ENCODE peak calls at places on chromosomes 2 and 18, in nine cellular contexts. U is MM.1S, R is SJSA1, X is psoas muscle, O is ovary, T is GM12878, P is fibroblast of lung, Q is body of pancreas, A is GM23338. J is an unnamed sample.

GRCh38 chr2:192783643-192784042 is 588.9 kb upstream of the TMEFF2 start:
- DNase-seq in R (no peak), A (no peak), P (no peak), Q (no peak), T (no peak), O (no peak), U (no peak), X (no peak), J (no peak)

GRCh38 chr2:174117951-174118930 is 130.1 kb downstream of the OLA1 start:
- DNase-seq in T (no peak), Q (no peak), X (no peak), R (peak; percentile 66), P (peak; percentile 86), O (no peak), U (no peak), A (peak; percentile 53), J (no peak)

GRCh38 chr2:106038598-106039375 is 155.3 kb downstream of the UXS1 start:
- DNase-seq in T (no peak), U (no peak), P (no peak), R (no peak), A (no peak), Q (no peak), X (no peak), O (no peak), J (no peak)

GRCh38 chr2:63044360-63045327 is 6.0 kb upstream of the OTX1 start:
- DNase-seq in O (no peak), P (no peak), U (no peak), R (no peak), T (no peak), X (no peak), Q (no peak), A (peak; percentile 93), J (no peak)

GRCh38 chr18:44411971-44412370 is 268.7 kb upstream of the SETBP1 start:
- DNase-seq in P (no peak), O (no peak), Q (no peak), R (no peak), U (no peak), T (no peak), X (no peak), A (no peak), J (no peak)

GRCh38 chr18:26429535-26429934 is 118.8 kb downstream of the KCTD1 start:
- DNase-seq in A (peak; percentile 37), T (no peak), O (no peak), R (no peak), U (no peak), X (no peak), Q (no peak), P (peak; percentile 85), J (no peak)

GRCh38 chr2:16613475-16613874 is 52.2 kb downstream of the CYRIA start:
- DNase-seq in R (no peak), P (peak; percentile 15), X (no peak), U (peak; percentile 46), O (no peak), A (peak; percentile 56), T (no peak), Q (no peak), J (no peak)

GRCh38 chr2:128370468-128371247 is 52.0 kb upstream of the HS6ST1 start:
- DNase-seq in T (no peak), A (no peak), O (no peak), X (peak; percentile 26), U (no peak), R (peak; percentile 46), Q (no peak), P (peak; percentile 57), J (peak; percentile 36)

GRCh38 chr18:77127769-77128671 is 4.6 kb downstream of the MBP start:
- DNase-seq in R (no peak), P (peak; percentile 96), A (no peak), U (no peak), O (peak; percentile 62), X (peak; percentile 66), T (peak; percentile 95), Q (peak; percentile 72), J (peak; percentile 65)

GRCh38 chr2:1846046-1847015 is 102.0 kb upstream of the PXDN start:
- DNase-seq in O (no peak), A (no peak), U (no peak), R (no peak), X (no peak), Q (no peak), P (no peak), T (no peak), J (no peak)

GRCh38 chr2:98459776-98460175 is 15.1 kb downstream of the INPP4A start:
- DNase-seq in Q (no peak), A (no peak), R (no peak), T (no peak), O (no peak), U (peak; percentile 92), P (no peak), X (no peak), J (no peak)

GRCh38 chr2:109376115-109376514 is 237.7 kb downstream of the SEPTIN10 start:
- DNase-seq in Q (no peak), X (peak; percentile 26), A (no peak), T (no peak), P (peak; percentile 44), O (no peak), U (no peak), R (no peak), J (no peak)

GRCh38 chr2:100935372-100935752 is 66.7 kb upstream of the RPL31 start:
- DNase-seq in O (no peak), A (no peak), Q (no peak), P (peak; percentile 85), X (no peak), R (no peak), T (no peak), U (no peak), J (no peak)

GRCh38 chr18:58042826-58043362 is 1.1 kb upstream of the NEDD4L start:
- DNase-seq in U (no peak), R (no peak), A (peak; percentile 49), T (no peak), P (peak; percentile 6), X (no peak), Q (no peak), O (no peak), J (no peak)

GRCh38 chr18:48339692-48340091 is 69.5 kb downstream of the ZBTB7C start:
- DNase-seq in O (no peak), R (no peak), U (no peak), Q (no peak), T (no peak), A (no peak), P (no peak), X (no peak), J (no peak)

GRCh38 chr2:105439130-105439529 is 40.3 kb upstream of the FHL2 start:
- DNase-seq in O (no peak), X (no peak), T (no peak), R (no peak), P (peak; percentile 45), A (no peak), Q (no peak), U (no peak), J (no peak)

GRCh38 chr2:45904931-45905642 is 253.6 kb downstream of the PRKCE start:
- DNase-seq in X (no peak), T (no peak), R (no peak), Q (no peak), O (no peak), A (no peak), P (peak; percentile 49), U (no peak), J (no peak)

GRCh38 chr2:144582651-144583361 is 62.9 kb upstream of the ZEB2 start:
- DNase-seq in Q (no peak), U (no peak), T (no peak), R (no peak), X (no peak), O (no peak), P (no peak), A (no peak), J (no peak)
- H3K4me3 ChIP-seq in Q (no peak overlapping the region), U (no peak overlapping the region), T (no peak overlapping the region), R (no peak overlapping the region), X (no peak overlapping the region), O (no peak overlapping the region), P (no peak overlapping the region), A (no peak overlapping the region), J (no peak overlapping the region)

GRCh38 chr2:64400733-64401500 is 53.0 kb upstream of the LGALSL start:
- DNase-seq in A (no peak), P (no peak), Q (peak; percentile 56), T (no peak), O (no peak), X (no peak), U (no peak), R (no peak), J (no peak)
- H3K4me1 ChIP-seq in A (peaks cover 42% of the 10 kb centered on the region), P (peaks cover 17% of the 10 kb centered on the region), Q (peaks cover 38% of the 10 kb centered on the region), T (peaks cover 9% of the 10 kb centered on the region), O (peaks cover 18% of the 10 kb centered on the region), X (peaks cover 55% of the 10 kb centered on the region), U (peaks cover 5% of the 10 kb centered on the region), R (peaks cover 6% of the 10 kb centered on the region), J (no peaks in the 10 kb centered on the region)

GRCh38 chr2:18610103-18610502 is 20.7 kb upstream of the NT5C1B start:
- DNase-seq in R (no peak), T (no peak), U (no peak), O (no peak), P (no peak), X (no peak), Q (no peak), A (no peak), J (no peak)
- H3K27ac ChIP-seq in R (no peak overlapping the region), T (no peak overlapping the region), U (no peak overlapping the region), O (no peak overlapping the region), P (no peak overlapping the region), X (no peak overlapping the region), Q (no peak overlapping the region), A (no peak overlapping the region), J (no peak overlapping the region)

DNA sequence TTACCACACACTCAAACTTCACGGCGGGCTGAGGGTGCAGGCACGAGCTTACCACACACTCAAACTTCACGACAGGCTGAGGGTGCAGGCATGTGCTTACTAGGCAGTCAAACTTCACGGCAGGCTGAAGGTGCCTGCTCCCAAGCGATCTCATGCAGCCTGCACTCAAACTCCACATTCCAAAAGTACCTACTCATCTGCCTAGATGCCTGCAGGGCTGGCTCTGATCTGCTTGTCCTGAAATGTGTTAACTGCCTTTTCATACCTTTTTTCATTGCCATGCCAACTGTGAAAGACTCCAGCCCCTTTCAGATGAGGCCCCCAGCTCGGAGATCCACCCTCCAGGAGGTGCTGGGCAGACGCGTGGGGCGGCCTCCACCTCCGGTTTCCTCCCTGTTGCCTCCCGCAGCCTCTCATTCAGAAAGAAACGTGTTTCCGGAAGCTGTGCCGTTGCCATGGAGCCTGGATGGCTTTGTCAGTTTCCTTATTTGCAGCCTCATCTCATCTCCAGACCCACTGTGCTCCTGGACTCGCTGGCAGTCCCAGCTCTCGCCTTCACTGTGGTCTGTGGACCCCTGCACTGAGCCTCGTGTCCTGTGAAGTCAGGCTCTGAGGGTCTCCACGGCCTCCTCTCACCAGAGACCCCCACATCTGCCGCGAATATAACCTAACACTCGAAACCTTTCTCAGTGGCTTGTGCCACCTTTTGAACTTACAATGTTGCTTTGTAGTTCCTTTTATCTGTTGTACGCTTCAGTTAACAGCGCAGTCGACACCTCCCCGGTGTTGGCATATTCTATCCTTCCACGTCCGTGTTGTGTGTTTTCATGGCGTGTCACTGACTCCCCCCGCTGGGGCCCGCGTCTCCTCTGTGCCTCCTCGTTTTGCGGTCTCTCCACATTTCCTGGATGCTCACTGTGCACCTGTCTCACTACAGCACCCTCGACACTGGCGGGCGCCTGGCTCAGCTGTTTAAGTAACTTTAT is 106.1 kb upstream of the ALKAL2 start:
- DNase-seq in T (no peak), P (peak; percentile 80), A (peak; percentile 9), U (peak; percentile 11), X (no peak), R (peak; percentile 73), O (no peak), Q (no peak), J (peak; percentile 40)
- H3K4me3 ChIP-seq in T (no peak overlapping the region), P (no peak overlapping the region), A (no peak overlapping the region), U (no peak overlapping the region), X (no peak overlapping the region), R (no peak overlapping the region), O (no peak overlapping the region), Q (no peak overlapping the region), J (peak overlapping the region; percentile 73)

J was measured in CD8-positive, alpha-beta memory T cell.